ENCODE peak calls at places on chromosomes 13 and 19, in nine cellular contexts. W is AG09319, B is IMR-90, K is uterus, E is AG09309, M is prostate gland, T is WERI-Rb-1, Z is neural crest cell, A is progenitor cell of endocrine pancreas. D is an unnamed sample.

GRCh38 chr13:70817571-70817970 is 709.3 kb upstream of the KLHL1 start:
- DNase-seq in T (no peak), E (no peak), M (no peak), A (no peak), Z (no peak), K (no peak), B (peak), W (no peak), D (no peak)

GRCh38 chr13:111895896-111896821 is 170.8 kb upstream of the SOX1 start:
- DNase-seq in E (no peak), T (no peak), K (no peak), Z (no peak), A (no peak), M (no peak), W (no peak), B (no peak), D (no peak)

GRCh38 chr13:114043421-114044053 is 69.7 kb upstream of the C13orf46 start:
- DNase-seq in A (no peak), W (peak), T (peak), E (no peak), B (peak), Z (no peak), K (peak), M (no peak), D (peak)

GRCh38 chr13:44713793-44714469 is 137.8 kb upstream of the TSC22D1 start:
- DNase-seq in K (no peak), A (no peak), B (peak), T (no peak), E (peak), W (peak), M (no peak), Z (no peak), D (no peak)

GRCh38 chr19:7953060-7953459 is 9.6 kb upstream of the TIMM44 start:
- DNase-seq in W (no peak), M (no peak), Z (no peak), A (no peak), E (no peak), B (peak), T (no peak), K (no peak), D (no peak)

GRCh38 chr19:43481701-43482100 is 16.3 kb upstream of the LYPD3 start:
- DNase-seq in K (no peak), Z (no peak), W (no peak), E (no peak), A (no peak), B (no peak), T (no peak), M (no peak), D (no peak)

GRCh38 chr13:97366172-97366688 is 67.7 kb upstream of the RAP2A start:
- DNase-seq in Z (no peak), A (no peak), M (no peak), K (no peak), W (no peak), E (no peak), B (no peak), T (no peak), D (no peak)

GRCh38 chr19:35170359-35171061 is 16.0 kb downstream of the FXYD5 start:
- DNase-seq in E (no peak), M (no peak), A (no peak), K (no peak), Z (no peak), W (no peak), T (no peak), B (no peak), D (no peak)

GRCh38 chr13:72137782-72138181 is 270.8 kb upstream of the DACH1 start:
- DNase-seq in A (no peak), E (no peak), Z (no peak), W (no peak), T (no peak), M (no peak), B (no peak), K (no peak), D (no peak)

GRCh38 chr13:111637365-111637764 is 316.9 kb downstream of the TEX29 start:
- DNase-seq in B (no peak), Z (no peak), A (no peak), E (no peak), T (no peak), W (no peak), M (no peak), K (no peak), D (no peak)

GRCh38 chr19:17488593-17489391 is 18.5 kb downstream of the SLC27A1 start:
- DNase-seq in B (no peak), A (peak), Z (peak), E (no peak), M (peak), W (no peak), K (peak), T (peak), D (peak)

GRCh38 chr13:51912091-51912490 is 50.3 kb downstream of the CCDC70 start:
- DNase-seq in E (no peak), M (peak), Z (no peak), A (no peak), W (no peak), K (no peak), B (no peak), T (no peak), D (no peak)

GRCh38 chr13:52061587-52061986 is 37.1 kb downstream of the UTP14C start:
- DNase-seq in M (peak), T (no peak), Z (no peak), W (no peak), K (no peak), B (no peak), A (no peak), E (no peak), D (no peak)

GRCh38 chr13:42011601-42012401 is 36.6 kb upstream of the DGKH start:
- DNase-seq in M (peak), A (no peak), T (no peak), B (no peak), W (no peak), K (no peak), Z (no peak), E (no peak), D (no peak)

GRCh38 chr13:95492044-95492801 is 60.3 kb upstream of the CLDN10 start:
- DNase-seq in K (no peak), M (no peak), W (no peak), E (no peak), T (peak), A (no peak), Z (no peak), B (no peak), D (no peak)

GRCh38 chr19:11335449-11336146 is 3.9 kb downstream of the RAB3D start:
- DNase-seq in W (no peak), K (no peak), Z (no peak), E (no peak), M (no peak), B (no peak), A (no peak), T (no peak), D (no peak)

GRCh38 chr13:28239374-28239773 is 101.0 kb downstream of the PAN3 start:
- DNase-seq in B (peak), W (no peak), A (no peak), K (no peak), T (no peak), Z (no peak), E (no peak), M (no peak), D (no peak)

GRCh38 chr13:112184851-112185371 is 118.0 kb downstream of the SOX1 start:
- DNase-seq in B (no peak), M (no peak), A (no peak), K (no peak), Z (no peak), T (no peak), W (no peak), E (no peak), D (no peak)

GRCh38 chr13:22736084-22736767 is 444.6 kb upstream of the SGCG start:
- DNase-seq in W (no peak), E (no peak), K (no peak), M (no peak), Z (no peak), B (no peak), A (no peak), T (no peak), D (no peak)

GRCh38 chr13:112885242-112885781 is 83.7 kb upstream of the MCF2L start:
- DNase-seq in W (no peak), B (no peak), K (no peak), Z (no peak), A (no peak), E (no peak), T (no peak), M (no peak), D (no peak)

GRCh38 chr19:46022431-46023310 is at the start of gene PGLYRP1:
- DNase-seq in W (no peak), K (no peak), T (no peak), M (no peak), E (no peak), Z (no peak), A (no peak), B (no peak), D (no peak)

GRCh38 chr19:21328402-21328801 is 808 bp downstream of the ZNF708 start:
- DNase-seq in T (no peak), Z (no peak), B (no peak), W (no peak), M (no peak), K (no peak), A (no peak), E (no peak), D (peak)

GRCh38 chr13:57627663-57628062 is 3.9 kb upstream of the PCDH17 start:
- DNase-seq in W (no peak), A (no peak), B (peak), T (no peak), Z (no peak), K (no peak), E (no peak), M (no peak), D (peak)

GRCh38 chr19:45440873-45441654 is 17.3 kb upstream of the ERCC1 start:
- DNase-seq in A (no peak), K (no peak), M (no peak), Z (no peak), W (no peak), T (peak), E (no peak), B (peak), D (no peak)

GRCh38 chr13:51564252-51564651 is 20.0 kb upstream of the WDFY2 start:
- DNase-seq in Z (no peak), W (no peak), M (no peak), A (no peak), K (no peak), E (no peak), B (no peak), T (no peak), D (no peak)

DNA sequence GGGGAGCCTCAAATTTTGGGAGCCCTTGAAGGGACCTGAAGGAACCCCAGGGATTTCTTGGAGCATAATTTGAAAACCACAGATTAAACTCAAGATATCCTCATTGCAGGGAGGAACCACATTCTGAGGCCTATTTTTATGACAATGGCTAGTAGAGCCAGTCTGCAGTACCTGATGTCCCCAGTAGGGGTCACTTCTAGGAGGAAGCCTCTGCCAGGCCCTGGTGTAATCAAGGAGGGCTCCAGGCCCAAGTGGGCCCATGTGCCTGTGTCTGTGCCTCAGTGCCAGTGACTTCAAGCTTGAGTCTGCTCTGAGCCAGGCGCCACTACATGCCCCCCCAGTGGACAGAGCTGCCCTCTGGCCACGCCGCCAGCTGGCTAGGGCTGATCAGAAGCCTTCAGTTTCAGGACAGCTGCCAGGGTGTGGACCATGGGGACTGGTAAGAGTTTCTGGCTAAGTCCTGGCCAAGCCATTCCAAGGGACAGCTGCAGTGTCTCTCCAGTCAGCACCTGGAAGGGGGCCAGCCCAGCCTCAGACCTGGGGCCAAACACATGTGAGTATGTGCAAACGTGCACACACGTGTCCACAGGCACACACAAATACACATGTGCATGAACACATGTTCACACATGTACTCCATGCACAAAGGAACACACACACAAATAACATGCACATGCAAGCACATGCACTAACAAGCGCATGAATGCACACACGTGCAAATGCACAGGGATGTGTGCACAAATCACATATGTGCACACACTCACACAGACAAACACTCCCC is 20.5 kb upstream of the SLC7A10 start:
- DNase-seq in B (no peak), E (no peak), T (no peak), A (no peak), M (no peak), Z (no peak), W (no peak), K (no peak), D (no peak)
- TF ChIP-seq CTCF in B (peak), E (peak), T (peak), A (peak), M (no peak), Z (peak), W (peak), K (no peak), D (no peak)

DNA sequence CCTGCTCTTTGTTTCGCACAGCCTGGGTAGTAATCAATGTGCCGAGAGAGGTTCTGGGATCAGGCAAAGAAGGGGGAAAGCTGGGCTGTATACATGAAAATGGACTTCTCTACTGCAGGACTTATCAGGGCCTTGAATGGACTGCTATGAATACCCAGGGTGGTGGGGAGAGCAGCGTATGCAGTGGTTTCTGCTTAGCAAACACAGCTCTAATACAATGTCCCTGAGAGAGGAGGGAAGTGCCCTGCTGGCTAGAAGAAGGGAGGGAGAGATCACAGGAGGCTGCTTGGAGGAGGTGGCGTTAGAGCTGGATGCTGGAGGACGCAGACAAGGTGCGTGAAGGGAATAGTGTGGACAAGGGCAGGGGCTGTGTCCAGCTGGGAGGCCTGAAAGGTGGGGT is 116.1 kb downstream of the PTPRS start:
- DNase-seq in W (no peak), B (no peak), A (no peak), M (no peak), E (no peak), K (no peak), T (no peak), Z (no peak), D (no peak)
- TF ChIP-seq CTCF in W (no peak), B (no peak), A (no peak), M (no peak), E (no peak), K (no peak), T (no peak), Z (no peak), D (no peak)

GRCh38 chr19:29748996-29749395 is 33.9 kb upstream of the C19orf12 start:
- DNase-seq in B (no peak), W (no peak), E (no peak), Z (no peak), M (no peak), T (no peak), K (no peak), A (no peak), D (no peak)

GRCh38 chr19:29743681-29744080 is 28.6 kb upstream of the C19orf12 start:
- DNase-seq in A (no peak), T (no peak), W (no peak), Z (no peak), M (no peak), K (no peak), B (no peak), E (no peak), D (no peak)

GRCh38 chr19:29741776-29742175 is 26.7 kb upstream of the C19orf12 start:
- DNase-seq in B (no peak), W (no peak), K (no peak), E (no peak), A (no peak), Z (no peak), M (no peak), T (no peak), D (no peak)

GRCh38 chr19:29741226-29741625 is 26.2 kb upstream of the C19orf12 start:
- DNase-seq in T (no peak), B (no peak), M (no peak), A (no peak), Z (no peak), E (no peak), W (no peak), K (no peak), D (no peak)

GRCh38 chr19:29745253-29745652 is 30.2 kb upstream of the C19orf12 start:
- DNase-seq in T (peak), A (no peak), Z (no peak), W (no peak), B (no peak), K (no peak), E (no peak), M (no peak), D (no peak)
- TF ChIP-seq CTCF in T (peak), A (peak), Z (no peak), W (no peak), B (no peak), K (no peak), E (peak), M (no peak), D (no peak)

GRCh38 chr19:30752876-30753275 is 380.7 kb downstream of the ZNF536 start:
- DNase-seq in W (no peak), T (no peak), M (no peak), Z (no peak), A (no peak), B (no peak), E (no peak), K (no peak), D (no peak)
- TF ChIP-seq CTCF in W (no peak), T (no peak), M (no peak), Z (no peak), A (no peak), B (no peak), E (no peak), K (no peak), D (no peak)

D was measured in GM20000.